ENCODE peak calls at places on chromosomes 7 and 10, in ten cellular contexts. Y is HepG2, I is HCT116, C is fibroblast of lung, E is neural progenitor cell, D is astrocyte, O is Karpas-422, M is OCI-LY7, X is H1, B is H9. T is an unnamed sample.

GRCh38 chr10:102422586-102423129 is 2.0 kb downstream of the FBXL15 start:
- DNase-seq in B (peak; percentile 90), O (no peak), D (peak; percentile 45), E (peak; percentile 83), M (peak; percentile 66), I (peak; percentile 86), Y (peak; percentile 75), X (peak; percentile 89), C (peak; percentile 71), T (peak; percentile 89)

GRCh38 chr7:157634401-157635147 is 297.8 kb downstream of the DNAJB6 start:
- DNase-seq in M (no peak), I (no peak), C (no peak), X (no peak), B (peak; percentile 5), D (no peak), Y (no peak), O (no peak), E (no peak), T (no peak)

GRCh38 chr10:132906836-132907235 is 35.5 kb downstream of the CFAP46 start:
- DNase-seq in B (no peak), X (no peak), E (no peak), I (no peak), D (no peak), Y (no peak), C (no peak), O (no peak), M (no peak), T (no peak)

GRCh38 chr10:43377393-43377883 is 6.0 kb downstream of the FXYD4 start:
- DNase-seq in O (no peak), C (no peak), E (peak; percentile 62), M (no peak), B (peak; percentile 87), D (no peak), I (peak; percentile 55), X (peak; percentile 78), Y (peak; percentile 67), T (peak; percentile 66)

GRCh38 chr10:21053953-21054352 is 156.8 kb upstream of the NEBL start:
- DNase-seq in C (no peak), X (no peak), D (no peak), E (no peak), I (no peak), Y (no peak), M (no peak), O (peak; percentile 21), B (no peak), T (no peak)

GRCh38 chr10:132707776-132708171 is 78.2 kb downstream of the NKX6-2 start:
- DNase-seq in M (no peak), C (no peak), B (peak; percentile 16), O (no peak), X (no peak), E (no peak), D (no peak), I (no peak), Y (no peak), T (no peak)

GRCh38 chr7:70113078-70113477 is 514.8 kb downstream of the AUTS2 start:
- DNase-seq in D (no peak), M (no peak), Y (no peak), C (no peak), B (no peak), E (no peak), I (no peak), O (no peak), X (no peak), T (no peak)

GRCh38 chr10:101031128-101031795 is at the start of the genes PDZD7 and SFXN3:
- DNase-seq in O (peak; percentile 97), C (peak; percentile 94), E (peak; percentile 93), Y (peak; percentile 79), I (peak; percentile 94), X (peak; percentile 98), D (peak; percentile 92), B (peak; percentile 95), M (peak; percentile 79), T (peak; percentile 95)

GRCh38 chr7:44307301-44307900 is 18.0 kb downstream of the CAMK2B start:
- DNase-seq in M (peak; percentile 11), I (peak; percentile 43), O (peak; percentile 44), Y (peak; percentile 16), B (peak; percentile 65), C (peak; percentile 54), E (peak; percentile 63), X (peak; percentile 49), D (peak; percentile 23), T (no peak)

GRCh38 chr7:44310221-44310848 is 15.1 kb downstream of the CAMK2B start:
- DNase-seq in E (no peak), Y (no peak), X (no peak), O (no peak), I (no peak), C (no peak), D (no peak), M (no peak), B (no peak), T (no peak)

GRCh38 chr7:44307905-44308740 is 17.3 kb downstream of the CAMK2B start:
- DNase-seq in M (no peak), Y (no peak), C (no peak), B (peak; percentile 18), I (no peak), X (peak; percentile 42), E (no peak), D (no peak), O (no peak), T (no peak)

GRCh38 chr7:44309271-44310091 is 15.9 kb downstream of the CAMK2B start:
- DNase-seq in B (peak; percentile 71), O (no peak), Y (peak; percentile 9), X (peak; percentile 65), D (peak; percentile 39), I (no peak), M (no peak), C (peak; percentile 58), E (peak; percentile 88), T (peak; percentile 79)

GRCh38 chr7:44308741-44309270 is 16.6 kb downstream of the CAMK2B start:
- DNase-seq in E (peak; percentile 41), D (no peak), X (peak; percentile 62), C (no peak), I (no peak), O (no peak), M (no peak), Y (no peak), B (no peak), T (no peak)
- H2AFZ ChIP-seq in E (no peak overlapping the region), D (peak overlapping the region; percentile 97), X (no peak overlapping the region), C (no peak overlapping the region), I (no peak overlapping the region), O (no peak overlapping the region), M (no peak overlapping the region), Y (no peak overlapping the region), B (no peak overlapping the region), T (no peak overlapping the region)

GRCh38 chr7:139108256-139109187 is 998 bp downstream of the ZC3HAV1 start:
- DNase-seq in O (peak; percentile 79), M (peak; percentile 73), X (peak; percentile 76), D (peak; percentile 24), E (peak; percentile 66), I (no peak), B (peak; percentile 58), Y (no peak), C (peak; percentile 9), T (peak; percentile 34)

GRCh38 chr7:139111147-139111546 is 1.6 kb upstream of the ZC3HAV1 start:
- DNase-seq in B (no peak), C (no peak), E (no peak), Y (no peak), D (no peak), M (no peak), O (no peak), I (no peak), X (no peak), T (no peak)

GRCh38 chr7:139109983-139110411 is 477 bp upstream of the ZC3HAV1 start:
- DNase-seq in I (no peak), X (peak; percentile 55), Y (no peak), E (no peak), C (no peak), D (no peak), O (no peak), M (peak; percentile 19), B (no peak), T (no peak)

GRCh38 chr7:139106959-139107358 is 2.6 kb downstream of the ZC3HAV1 start:
- DNase-seq in D (no peak), M (peak; percentile 38), C (no peak), E (no peak), O (no peak), Y (no peak), I (no peak), B (no peak), X (no peak), T (no peak)

DNA sequence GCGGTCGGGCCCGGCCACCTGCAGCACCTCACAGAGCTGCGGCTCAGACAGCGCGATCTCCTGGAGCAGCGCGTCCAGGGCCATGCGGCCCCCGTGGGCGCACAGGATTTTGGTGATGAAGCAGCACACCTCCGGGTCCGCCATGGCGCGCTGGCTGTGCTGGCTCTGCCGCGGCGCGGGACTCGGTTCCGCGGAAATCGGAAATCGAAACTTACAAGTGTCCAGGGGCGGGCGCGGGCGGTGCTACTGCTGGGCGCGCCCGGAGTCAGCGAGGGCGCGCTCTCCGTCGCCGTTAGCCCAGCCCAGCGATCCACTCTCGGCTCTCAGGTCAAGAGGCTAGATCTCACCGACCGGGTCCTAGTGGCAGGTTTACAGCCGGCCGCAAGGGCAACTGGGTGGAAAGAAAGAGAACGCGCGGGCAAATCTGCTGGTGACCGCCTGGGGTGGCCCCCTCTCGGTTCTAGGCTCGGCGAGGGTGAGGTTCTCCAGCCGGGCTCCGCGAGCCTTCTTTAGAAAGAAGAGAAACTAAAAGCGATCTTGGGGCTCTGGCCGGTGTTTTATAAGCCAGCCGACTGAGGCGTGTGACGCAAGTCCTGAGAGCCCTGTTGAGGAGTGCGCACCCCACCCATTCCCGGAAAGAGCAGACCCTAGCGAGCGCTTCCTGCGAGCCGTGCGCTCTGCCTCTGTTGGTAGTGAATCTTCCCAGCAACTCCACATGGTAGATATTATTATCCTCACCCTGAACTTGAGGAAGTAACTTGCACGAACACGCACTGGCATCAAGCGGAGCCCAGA is at the start of gene ZC3HAV1:
- DNase-seq in Y (peak; percentile 76), I (peak; percentile 50), M (peak; percentile 86), X (peak; percentile 79), C (peak; percentile 95), E (peak; percentile 79), B (peak; percentile 75), O (peak; percentile 94), D (peak; percentile 74), T (peak; percentile 88)
- H3K79me2 ChIP-seq in Y (peaks cover 41% of the 10 kb centered on the region), I (peaks cover 45% of the 10 kb centered on the region), M (peaks cover 60% of the 10 kb centered on the region), X (no peaks in the 10 kb centered on the region), C (peaks cover 42% of the 10 kb centered on the region), E (peaks cover 3% of the 10 kb centered on the region), B (peaks cover 1% of the 10 kb centered on the region), O (peaks cover 60% of the 10 kb centered on the region), D (peaks cover 17% of the 10 kb centered on the region), T (peaks cover 46% of the 10 kb centered on the region)

DNA sequence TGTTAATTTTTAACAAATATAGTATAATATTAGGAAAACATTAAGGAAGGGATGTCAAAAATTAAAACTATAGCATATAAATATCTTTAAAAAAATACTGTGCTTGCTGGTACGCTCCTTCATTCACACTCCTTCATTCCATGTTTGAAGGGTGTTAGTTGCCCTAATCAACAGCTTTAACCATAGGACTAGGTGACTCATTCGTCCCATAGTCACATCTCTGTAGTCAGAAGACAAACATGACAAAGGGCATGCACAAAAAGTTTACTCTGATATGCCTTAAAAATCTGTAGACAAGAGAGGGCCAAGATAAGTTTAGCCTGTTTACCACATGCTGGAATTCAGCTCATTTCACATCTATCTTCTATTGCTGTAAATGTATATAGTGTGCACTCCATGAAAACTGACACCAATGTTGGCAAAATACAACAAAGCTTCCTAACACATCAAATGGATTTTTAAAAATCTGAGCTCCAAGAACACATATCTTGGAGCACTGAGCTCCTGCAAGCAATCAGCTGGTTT is 628 bp downstream of the FAM13C start:
- DNase-seq in I (no peak), C (no peak), D (peak; percentile 23), M (no peak), O (no peak), E (no peak), B (no peak), X (no peak), Y (peak; percentile 4), T (peak; percentile 26)
- H2AFZ ChIP-seq in I (no peak overlapping the region), C (no peak overlapping the region), D (peak overlapping the region; percentile 88), M (no peak overlapping the region), O (no peak overlapping the region), E (peak overlapping the region; percentile 83), B (peak overlapping the region; percentile 25), X (peak overlapping the region; percentile 92), Y (no peak overlapping the region), T (peak overlapping the region; percentile 39)

GRCh38 chr10:110510086-110510485 is 12.4 kb downstream of the DUSP5 start:
- DNase-seq in C (no peak), B (no peak), X (no peak), M (no peak), O (no peak), E (no peak), Y (no peak), D (no peak), I (no peak), T (no peak)
- H3K79me2 ChIP-seq in C (peaks cover 66% of the 10 kb centered on the region), B (no peaks in the 10 kb centered on the region), X (no peaks in the 10 kb centered on the region), M (no peaks in the 10 kb centered on the region), O (no peaks in the 10 kb centered on the region), E (no peaks in the 10 kb centered on the region), Y (no peaks in the 10 kb centered on the region), D (peaks cover 77% of the 10 kb centered on the region), I (peaks cover 97% of the 10 kb centered on the region), T (peaks cover under 1% of the 10 kb centered on the region)

T was measured in hepatocyte.